ENCODE peak calls at places on chromosomes 11 and 22, in five cellular contexts. E is GM23338, B is K562, N is SK-N-SH, C is HL-60. K is an unnamed sample.

GRCh38 chr11:117315285-117316196 is 515 bp downstream of the BACE1 start:
- DNase-seq in E (peak; percentile 25), B (no peak), N (no peak), C (no peak), K (no peak)

GRCh38 chr11:12090761-12091261 is 19.6 kb upstream of the MICAL2 start:
- DNase-seq in N (no peak), E (no peak), C (no peak), B (no peak), K (no peak)

GRCh38 chr11:45919276-45919675 is 1.6 kb upstream of the PEX16 start:
- DNase-seq in B (no peak), N (peak; percentile 25), E (no peak), C (no peak), K (no peak)

GRCh38 chr22:20589614-20590476 is 82.4 kb downstream of the MED15 start:
- DNase-seq in C (no peak), E (no peak), N (no peak), B (no peak), K (no peak)

GRCh38 chr22:17106161-17106784 is 14.9 kb downstream of the TMEM121B start:
- DNase-seq in E (peak; percentile 60), N (no peak), C (peak; percentile 73), B (no peak), K (no peak)

GRCh38 chr22:43147821-43148220 is 3.5 kb upstream of the TSPO start:
- DNase-seq in N (no peak), B (no peak), C (no peak), E (no peak), K (no peak)

GRCh38 chr11:129815596-129816461 is at the start of gene TMEM45B:
- DNase-seq in N (peak; percentile 83), C (no peak), E (peak; percentile 67), B (no peak), K (no peak)

GRCh38 chr11:18321622-18321990 is 334 bp downstream of the HPS5 start:
- DNase-seq in E (peak; percentile 17), C (no peak), B (no peak), N (peak; percentile 9), K (no peak)

GRCh38 chr11:115527534-115528125 is 23.4 kb upstream of the CADM1 start:
- DNase-seq in C (no peak), B (no peak), E (peak; percentile 84), N (no peak), K (no peak)

GRCh38 chr11:129324533-129325175 is 51.0 kb upstream of the BARX2 start:
- DNase-seq in E (no peak), N (no peak), B (no peak), C (no peak), K (peak; percentile 35)

GRCh38 chr11:33912405-33913361 is 20.8 kb upstream of the LMO2 start:
- DNase-seq in E (no peak), C (peak; percentile 95), N (no peak), B (peak; percentile 86), K (no peak)

GRCh38 chr22:40182231-40182835 is 4.6 kb downstream of the TNRC6B start:
- DNase-seq in C (no peak), N (no peak), B (no peak), E (no peak), K (no peak)

GRCh38 chr11:1158681-1159525 is 1.1 kb downstream of the MUC5AC start:
- DNase-seq in E (no peak), C (no peak), N (peak; percentile 47), B (no peak), K (no peak)

GRCh38 chr11:86620796-86621575 is 51.4 kb downstream of the ME3 start:
- DNase-seq in E (no peak), B (no peak), C (no peak), N (no peak), K (no peak)

GRCh38 chr11:59706518-59707285 is 6.9 kb downstream of the OR10V1 start:
- DNase-seq in C (no peak), E (no peak), N (no peak), B (peak; percentile 91), K (peak; percentile 35)

GRCh38 chr11:62567018-62567633 is 6.6 kb downstream of the EEF1G start:
- DNase-seq in C (no peak), B (no peak), E (no peak), N (no peak), K (no peak)
- TF ChIP-seq REST in C (no peak), B (no peak), E (no peak), N (no peak), K (no peak)

DNA sequence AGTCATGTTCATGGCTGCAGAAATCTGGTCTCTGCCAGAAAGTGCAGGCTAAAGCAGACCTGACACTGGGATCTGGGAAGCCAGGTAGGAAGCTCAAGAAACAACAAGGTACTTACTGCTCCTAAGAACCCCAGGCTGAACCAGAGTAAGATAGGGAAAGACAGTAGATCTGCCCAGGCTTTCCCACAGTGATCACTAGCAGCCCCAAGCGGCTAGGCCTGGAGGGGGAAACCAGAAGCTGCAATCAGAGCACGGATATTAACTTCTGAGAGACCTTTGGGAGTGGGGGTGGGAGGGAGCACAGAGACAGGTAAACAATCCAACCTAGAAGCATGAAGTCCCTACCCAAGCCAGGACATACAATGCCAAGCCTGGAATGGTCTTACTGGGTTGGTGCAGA is 135.2 kb upstream of the C11orf58 start:
- DNase-seq in E (peak; percentile 23), C (no peak), N (no peak), B (peak; percentile 72), K (no peak)
- H3K27me3 ChIP-seq in E (peaks cover 100% of the 10 kb centered on the region), C (peaks cover 54% of the 10 kb centered on the region), N (peaks cover 41% of the 10 kb centered on the region), B (no peaks in the 10 kb centered on the region), K (peaks cover 36% of the 10 kb centered on the region)

GRCh38 chr11:122954455-122954854 is 27.2 kb downstream of the BSX start:
- DNase-seq in N (no peak), C (no peak), E (no peak), B (no peak), K (no peak)
- TF ChIP-seq REST in N (no peak), C (no peak), E (no peak), B (no peak), K (no peak)

DNA sequence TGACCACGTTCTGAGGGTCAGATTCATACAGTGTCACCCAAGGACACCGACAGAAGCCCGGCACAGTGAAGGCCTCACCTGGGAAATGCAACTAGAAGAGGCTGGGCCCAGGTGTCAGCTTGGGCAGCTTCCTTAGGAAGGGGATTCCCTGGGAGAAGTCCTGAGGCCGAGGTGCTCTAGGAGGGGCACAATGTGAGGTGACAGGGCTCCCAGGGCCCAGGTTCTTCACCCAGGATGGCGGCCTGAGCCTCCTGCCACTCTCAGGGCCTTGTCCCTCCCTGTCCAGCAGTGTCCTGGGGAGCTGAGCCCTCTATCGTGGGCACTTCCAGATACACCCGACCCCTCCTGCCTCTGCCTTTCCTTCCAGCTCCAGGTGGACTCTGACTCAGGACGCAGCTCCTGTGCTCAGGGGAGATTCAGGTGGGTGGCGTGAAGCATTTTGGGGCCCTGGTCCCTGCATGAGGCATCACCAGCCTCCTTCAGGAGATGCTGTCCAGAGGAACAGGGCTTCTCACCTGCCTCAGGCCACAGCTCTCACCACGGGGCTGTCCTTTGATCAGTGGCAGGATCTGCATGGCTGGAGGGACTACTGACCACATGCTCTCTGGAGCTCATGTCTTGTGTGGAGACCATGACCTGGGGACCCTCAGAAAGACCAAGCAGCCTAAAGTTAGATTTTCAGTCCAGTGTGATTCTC is 58.6 kb downstream of the GGTLC2 start:
- DNase-seq in B (no peak), E (no peak), N (no peak), C (no peak), K (no peak)
- H3K27me3 ChIP-seq in B (peaks cover 31% of the 10 kb centered on the region), E (peaks cover 100% of the 10 kb centered on the region), N (no peaks in the 10 kb centered on the region), C (no peaks in the 10 kb centered on the region), K (no peaks in the 10 kb centered on the region)

GRCh38 chr11:32893947-32894827 is 1.6 kb downstream of the QSER1 start:
- DNase-seq in B (peak; percentile 85), C (peak; percentile 55), N (peak; percentile 72), E (peak; percentile 76), K (peak; percentile 82)
- TF ChIP-seq REST in B (no peak), C (no peak), N (no peak), E (no peak), K (no peak)

DNA sequence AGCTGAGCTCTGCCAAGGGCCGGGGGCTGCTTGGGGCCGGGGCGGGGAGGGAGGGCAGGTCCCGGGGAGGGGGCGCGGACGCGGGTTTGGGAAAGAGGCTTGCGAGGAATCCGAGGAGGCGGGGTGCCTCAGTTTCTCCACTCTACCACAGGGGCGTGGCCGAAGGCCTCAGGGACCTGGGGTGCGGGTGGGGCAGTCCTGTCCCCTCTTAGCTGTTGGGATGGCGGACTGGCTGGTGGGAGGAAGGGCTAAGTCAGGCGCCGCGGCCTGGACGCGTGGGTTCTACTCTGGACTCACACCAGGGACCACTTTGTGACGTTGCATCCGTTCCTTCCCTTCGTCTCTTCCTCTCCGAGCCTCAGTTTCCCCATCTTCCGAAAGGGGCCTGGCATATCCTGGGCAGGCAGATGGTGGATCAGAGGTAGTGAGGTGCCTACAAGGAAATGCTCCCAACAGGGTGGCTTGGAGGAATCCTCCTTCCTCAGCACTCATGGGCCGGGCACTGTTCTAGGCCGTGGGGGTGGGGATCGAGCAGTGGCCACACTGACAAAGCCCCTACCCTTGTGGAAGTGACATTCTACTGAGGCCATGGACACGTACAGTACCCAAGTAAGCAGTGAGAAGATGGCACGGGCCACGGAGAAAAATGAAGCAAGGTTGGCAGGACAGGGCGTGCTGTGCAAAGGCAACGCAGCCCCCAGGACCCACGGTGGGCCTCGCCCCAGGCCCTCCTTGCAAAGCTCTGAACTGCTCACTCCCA is 13.2 kb downstream of the IGLL1 start:
- DNase-seq in C (no peak), E (no peak), N (no peak), B (no peak), K (no peak)
- H3K27me3 ChIP-seq in C (peaks cover 12% of the 10 kb centered on the region), E (peaks cover 56% of the 10 kb centered on the region), N (peaks cover 18% of the 10 kb centered on the region), B (peaks cover 30% of the 10 kb centered on the region), K (no peaks in the 10 kb centered on the region)

GRCh38 chr11:69903206-69903605 is 84.0 kb upstream of the FGF3 start:
- DNase-seq in C (no peak), E (no peak), B (no peak), N (no peak), K (no peak)

GRCh38 chr11:69905202-69905535 is 86.0 kb upstream of the FGF3 start:
- DNase-seq in C (no peak), N (peak; percentile 83), B (no peak), E (no peak), K (no peak)

GRCh38 chr11:69899957-69900821 is 81.0 kb upstream of the FGF3 start:
- DNase-seq in E (no peak), C (no peak), N (no peak), B (peak; percentile 41), K (no peak)

GRCh38 chr11:69904331-69905201 is 85.3 kb upstream of the FGF3 start:
- DNase-seq in E (no peak), B (no peak), N (no peak), C (no peak), K (no peak)

GRCh38 chr11:69902337-69902736 is 83.1 kb upstream of the FGF3 start:
- DNase-seq in C (no peak), B (no peak), N (no peak), E (no peak), K (no peak)
- TF ChIP-seq REST in C (no peak), B (no peak), N (no peak), E (no peak), K (no peak)